ENCODE peak calls at places on chromosomes 5 and 9, in seven cellular contexts. One of them, this sample, is unnamed.

GRCh38 chr5:27472000-27472763 is 433.8 kb upstream of the CDH9 start:
- DNase-seq in heart left ventricle: no peak
- DNase-seq in fibroblast of lung: peak
- DNase-seq in CD4-positive, alpha-beta T cell: no peak
- DNase-seq in mucosa of descending colon: no peak
- DNase-seq in BE2C: peak
- DNase-seq in brain microvascular endothelial cell: peak
- DNase-seq in this sample: no peak

GRCh38 chr5:52783226-52783959 is 4.3 kb upstream of the ITGA1 start:
- DNase-seq in fibroblast of lung: peak
- DNase-seq in mucosa of descending colon: no peak
- DNase-seq in brain microvascular endothelial cell: no peak
- DNase-seq in heart left ventricle: no peak
- DNase-seq in BE2C: peak
- DNase-seq in CD4-positive, alpha-beta T cell: no peak
- DNase-seq in this sample: no peak

GRCh38 chr9:116193636-116194035 is 40.0 kb downstream of the PAPPA start:
- DNase-seq in CD4-positive, alpha-beta T cell: no peak
- DNase-seq in brain microvascular endothelial cell: peak
- DNase-seq in fibroblast of lung: peak
- DNase-seq in heart left ventricle: no peak
- DNase-seq in mucosa of descending colon: no peak
- DNase-seq in BE2C: no peak
- DNase-seq in this sample: peak

GRCh38 chr9:69019808-69020207 is 5.9 kb upstream of the PRKACG start:
- DNase-seq in heart left ventricle: no peak
- DNase-seq in CD4-positive, alpha-beta T cell: no peak
- DNase-seq in brain microvascular endothelial cell: no peak
- DNase-seq in mucosa of descending colon: no peak
- DNase-seq in fibroblast of lung: no peak
- DNase-seq in BE2C: no peak
- DNase-seq in this sample: no peak

GRCh38 chr5:140631831-140632365 is 1.1 kb downstream of the CD14 start:
- DNase-seq in heart left ventricle: peak
- DNase-seq in BE2C: no peak
- DNase-seq in fibroblast of lung: no peak
- DNase-seq in brain microvascular endothelial cell: no peak
- DNase-seq in CD4-positive, alpha-beta T cell: peak
- DNase-seq in mucosa of descending colon: no peak
- DNase-seq in this sample: no peak

GRCh38 chr9:124815601-124816000 is 37.7 kb upstream of the WDR38 start:
- DNase-seq in CD4-positive, alpha-beta T cell: no peak
- DNase-seq in mucosa of descending colon: peak
- DNase-seq in fibroblast of lung: no peak
- DNase-seq in heart left ventricle: peak
- DNase-seq in BE2C: no peak
- DNase-seq in brain microvascular endothelial cell: no peak
- DNase-seq in this sample: no peak

GRCh38 chr5:87653242-87653641 is 240.5 kb upstream of the CCNH start:
- DNase-seq in brain microvascular endothelial cell: no peak
- DNase-seq in heart left ventricle: no peak
- DNase-seq in BE2C: no peak
- DNase-seq in mucosa of descending colon: no peak
- DNase-seq in CD4-positive, alpha-beta T cell: no peak
- DNase-seq in fibroblast of lung: no peak
- DNase-seq in this sample: no peak

GRCh38 chr5:95884511-95884910 is 62.0 kb upstream of the GLRX start:
- DNase-seq in mucosa of descending colon: no peak
- DNase-seq in heart left ventricle: no peak
- DNase-seq in fibroblast of lung: no peak
- DNase-seq in BE2C: no peak
- DNase-seq in brain microvascular endothelial cell: no peak
- DNase-seq in CD4-positive, alpha-beta T cell: no peak
- DNase-seq in this sample: no peak

GRCh38 chr5:118042076-118042475 is 946.3 kb downstream of the DTWD2 start:
- DNase-seq in heart left ventricle: no peak
- DNase-seq in brain microvascular endothelial cell: no peak
- DNase-seq in mucosa of descending colon: no peak
- DNase-seq in BE2C: no peak
- DNase-seq in fibroblast of lung: no peak
- DNase-seq in CD4-positive, alpha-beta T cell: no peak
- DNase-seq in this sample: no peak

GRCh38 chr5:116534988-116535387 is 39.6 kb downstream of the SEMA6A start:
- DNase-seq in heart left ventricle: no peak
- DNase-seq in mucosa of descending colon: no peak
- DNase-seq in CD4-positive, alpha-beta T cell: no peak
- DNase-seq in brain microvascular endothelial cell: no peak
- DNase-seq in fibroblast of lung: no peak
- DNase-seq in BE2C: no peak
- DNase-seq in this sample: no peak

GRCh38 chr5:166505086-166505485 is 1786.4 kb upstream of the WWC1 start:
- DNase-seq in BE2C: no peak
- DNase-seq in brain microvascular endothelial cell: no peak
- DNase-seq in CD4-positive, alpha-beta T cell: no peak
- DNase-seq in mucosa of descending colon: no peak
- DNase-seq in heart left ventricle: no peak
- DNase-seq in fibroblast of lung: no peak
- DNase-seq in this sample: no peak

GRCh38 chr9:131781069-131781468 is 41.2 kb upstream of the RAPGEF1 start:
- DNase-seq in mucosa of descending colon: no peak
- DNase-seq in fibroblast of lung: peak
- DNase-seq in brain microvascular endothelial cell: no peak
- DNase-seq in heart left ventricle: no peak
- DNase-seq in CD4-positive, alpha-beta T cell: no peak
- DNase-seq in BE2C: no peak
- DNase-seq in this sample: no peak

GRCh38 chr5:38752622-38753021 is 93.2 kb upstream of the OSMR start:
- DNase-seq in fibroblast of lung: no peak
- DNase-seq in BE2C: no peak
- DNase-seq in mucosa of descending colon: no peak
- DNase-seq in heart left ventricle: no peak
- DNase-seq in brain microvascular endothelial cell: no peak
- DNase-seq in CD4-positive, alpha-beta T cell: no peak
- DNase-seq in this sample: no peak

GRCh38 chr9:1575939-1576338 is 439.2 kb upstream of the SMARCA2 start:
- DNase-seq in brain microvascular endothelial cell: no peak
- DNase-seq in BE2C: no peak
- DNase-seq in CD4-positive, alpha-beta T cell: no peak
- DNase-seq in mucosa of descending colon: no peak
- DNase-seq in heart left ventricle: no peak
- DNase-seq in fibroblast of lung: no peak
- DNase-seq in this sample: no peak

GRCh38 chr5:150556859-150557506 is 49.1 kb downstream of the NDST1 start:
- DNase-seq in fibroblast of lung: no peak
- DNase-seq in CD4-positive, alpha-beta T cell: no peak
- DNase-seq in mucosa of descending colon: no peak
- DNase-seq in brain microvascular endothelial cell: no peak
- DNase-seq in heart left ventricle: no peak
- DNase-seq in BE2C: no peak
- DNase-seq in this sample: no peak

GRCh38 chr5:65076251-65076869 is 307.6 kb downstream of the CWC27 start:
- DNase-seq in heart left ventricle: no peak
- DNase-seq in fibroblast of lung: peak
- DNase-seq in mucosa of descending colon: no peak
- DNase-seq in CD4-positive, alpha-beta T cell: no peak
- DNase-seq in BE2C: peak
- DNase-seq in brain microvascular endothelial cell: peak
- DNase-seq in this sample: peak

GRCh38 chr9:37914701-37915358 is 10.9 kb upstream of the SLC25A51 start:
- DNase-seq in heart left ventricle: no peak
- DNase-seq in CD4-positive, alpha-beta T cell: no peak
- DNase-seq in fibroblast of lung: no peak
- DNase-seq in BE2C: no peak
- DNase-seq in mucosa of descending colon: no peak
- DNase-seq in brain microvascular endothelial cell: no peak
- DNase-seq in this sample: no peak

GRCh38 chr5:94613583-94613982 is 4.8 kb downstream of the KIAA0825 start:
- DNase-seq in CD4-positive, alpha-beta T cell: no peak
- DNase-seq in BE2C: peak
- DNase-seq in mucosa of descending colon: no peak
- DNase-seq in fibroblast of lung: peak
- DNase-seq in heart left ventricle: no peak
- DNase-seq in brain microvascular endothelial cell: peak
- DNase-seq in this sample: no peak

GRCh38 chr5:163165277-163165676 is 272.1 kb upstream of the CCNG1 start:
- DNase-seq in mucosa of descending colon: no peak
- DNase-seq in fibroblast of lung: no peak
- DNase-seq in brain microvascular endothelial cell: no peak
- DNase-seq in BE2C: peak
- DNase-seq in heart left ventricle: no peak
- DNase-seq in CD4-positive, alpha-beta T cell: no peak
- DNase-seq in this sample: no peak

GRCh38 chr9:38036359-38037084 is 32.5 kb downstream of the SHB start:
- DNase-seq in CD4-positive, alpha-beta T cell: no peak
- DNase-seq in BE2C: no peak
- DNase-seq in heart left ventricle: peak
- DNase-seq in mucosa of descending colon: no peak
- DNase-seq in brain microvascular endothelial cell: peak
- DNase-seq in fibroblast of lung: peak
- DNase-seq in this sample: no peak

GRCh38 chr5:9587135-9587534 is 41.3 kb upstream of the SEMA5A start:
- DNase-seq in brain microvascular endothelial cell: no peak
- DNase-seq in mucosa of descending colon: no peak
- DNase-seq in fibroblast of lung: no peak
- DNase-seq in BE2C: no peak
- DNase-seq in CD4-positive, alpha-beta T cell: no peak
- DNase-seq in heart left ventricle: no peak
- DNase-seq in this sample: no peak

GRCh38 chr9:124855944-124856773 is 2.9 kb downstream of the WDR38 start:
- DNase-seq in fibroblast of lung: peak
- DNase-seq in mucosa of descending colon: no peak
- DNase-seq in BE2C: peak
- DNase-seq in heart left ventricle: no peak
- DNase-seq in brain microvascular endothelial cell: no peak
- DNase-seq in CD4-positive, alpha-beta T cell: no peak
- DNase-seq in this sample: no peak

GRCh38 chr9:77981907-77982306 is 49.7 kb downstream of the GNAQ start:
- DNase-seq in CD4-positive, alpha-beta T cell: no peak
- DNase-seq in heart left ventricle: no peak
- DNase-seq in BE2C: no peak
- DNase-seq in mucosa of descending colon: no peak
- DNase-seq in fibroblast of lung: no peak
- DNase-seq in brain microvascular endothelial cell: no peak
- DNase-seq in this sample: no peak

DNA sequence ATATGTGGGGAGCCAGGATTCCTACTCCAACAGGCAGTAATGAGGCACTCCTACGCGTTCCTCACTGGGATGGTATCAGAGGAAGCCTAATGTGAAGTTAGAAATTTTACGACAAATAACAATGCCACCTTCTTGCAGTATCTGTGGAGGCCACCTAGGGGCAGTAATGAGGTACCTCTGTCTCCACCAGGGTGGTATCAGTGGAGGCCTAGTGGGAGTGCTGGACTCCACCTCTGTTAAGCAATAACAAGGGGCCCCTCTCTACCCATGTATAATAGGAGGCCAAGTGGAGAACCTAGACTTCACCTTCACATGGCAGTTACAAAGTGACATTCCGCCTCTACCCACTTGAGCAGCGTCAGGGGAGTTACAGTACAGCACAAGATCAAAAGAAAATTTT is 147.9 kb downstream of the PLPPR1 start:
- DNase-seq in fibroblast of lung: no peak
- DNase-seq in brain microvascular endothelial cell: no peak
- DNase-seq in heart left ventricle: no peak
- DNase-seq in mucosa of descending colon: no peak
- DNase-seq in BE2C: peak
- DNase-seq in CD4-positive, alpha-beta T cell: no peak
- DNase-seq in this sample: no peak
- TF ChIP-seq CTCF in fibroblast of lung: no peak
- TF ChIP-seq CTCF in brain microvascular endothelial cell: no peak
- TF ChIP-seq CTCF in heart left ventricle: no peak
- TF ChIP-seq CTCF in mucosa of descending colon: no peak
- TF ChIP-seq CTCF in BE2C: peak
- TF ChIP-seq CTCF in CD4-positive, alpha-beta T cell: no peak
- TF ChIP-seq CTCF in this sample: no peak

GRCh38 chr5:143648696-143649095 is 163.3 kb upstream of the HMHB1 start:
- DNase-seq in heart left ventricle: no peak
- DNase-seq in fibroblast of lung: no peak
- DNase-seq in brain microvascular endothelial cell: no peak
- DNase-seq in CD4-positive, alpha-beta T cell: no peak
- DNase-seq in mucosa of descending colon: no peak
- DNase-seq in BE2C: no peak
- DNase-seq in this sample: no peak
- TF ChIP-seq CTCF in heart left ventricle: no peak
- TF ChIP-seq CTCF in fibroblast of lung: no peak
- TF ChIP-seq CTCF in brain microvascular endothelial cell: peak
- TF ChIP-seq CTCF in CD4-positive, alpha-beta T cell: no peak
- TF ChIP-seq CTCF in mucosa of descending colon: no peak
- TF ChIP-seq CTCF in BE2C: peak
- TF ChIP-seq CTCF in this sample: no peak

GRCh38 chr5:165161204-165161603 is 1655.8 kb downstream of the MAT2B start:
- DNase-seq in fibroblast of lung: no peak
- DNase-seq in mucosa of descending colon: no peak
- DNase-seq in brain microvascular endothelial cell: no peak
- DNase-seq in BE2C: peak
- DNase-seq in CD4-positive, alpha-beta T cell: no peak
- DNase-seq in heart left ventricle: no peak
- DNase-seq in this sample: no peak
- TF ChIP-seq CTCF in fibroblast of lung: no peak
- TF ChIP-seq CTCF in mucosa of descending colon: no peak
- TF ChIP-seq CTCF in brain microvascular endothelial cell: peak
- TF ChIP-seq CTCF in BE2C: peak
- TF ChIP-seq CTCF in CD4-positive, alpha-beta T cell: no peak
- TF ChIP-seq CTCF in heart left ventricle: no peak
- TF ChIP-seq CTCF in this sample: no peak

GRCh38 chr9:87088621-87089020 is 141.3 kb upstream of the GAS1 start:
- DNase-seq in fibroblast of lung: no peak
- DNase-seq in mucosa of descending colon: no peak
- DNase-seq in heart left ventricle: no peak
- DNase-seq in BE2C: no peak
- DNase-seq in CD4-positive, alpha-beta T cell: no peak
- DNase-seq in brain microvascular endothelial cell: no peak
- DNase-seq in this sample: no peak

GRCh38 chr9:87086536-87086935 is 139.2 kb upstream of the GAS1 start:
- DNase-seq in brain microvascular endothelial cell: no peak
- DNase-seq in mucosa of descending colon: no peak
- DNase-seq in CD4-positive, alpha-beta T cell: no peak
- DNase-seq in BE2C: no peak
- DNase-seq in fibroblast of lung: no peak
- DNase-seq in heart left ventricle: no peak
- DNase-seq in this sample: no peak

GRCh38 chr9:87087197-87087596 is 139.9 kb upstream of the GAS1 start:
- DNase-seq in mucosa of descending colon: no peak
- DNase-seq in brain microvascular endothelial cell: no peak
- DNase-seq in fibroblast of lung: no peak
- DNase-seq in heart left ventricle: no peak
- DNase-seq in CD4-positive, alpha-beta T cell: no peak
- DNase-seq in BE2C: no peak
- DNase-seq in this sample: no peak

GRCh38 chr9:87088192-87088591 is 140.9 kb upstream of the GAS1 start:
- DNase-seq in heart left ventricle: no peak
- DNase-seq in CD4-positive, alpha-beta T cell: no peak
- DNase-seq in BE2C: no peak
- DNase-seq in mucosa of descending colon: no peak
- DNase-seq in brain microvascular endothelial cell: no peak
- DNase-seq in fibroblast of lung: no peak
- DNase-seq in this sample: no peak

DNA sequence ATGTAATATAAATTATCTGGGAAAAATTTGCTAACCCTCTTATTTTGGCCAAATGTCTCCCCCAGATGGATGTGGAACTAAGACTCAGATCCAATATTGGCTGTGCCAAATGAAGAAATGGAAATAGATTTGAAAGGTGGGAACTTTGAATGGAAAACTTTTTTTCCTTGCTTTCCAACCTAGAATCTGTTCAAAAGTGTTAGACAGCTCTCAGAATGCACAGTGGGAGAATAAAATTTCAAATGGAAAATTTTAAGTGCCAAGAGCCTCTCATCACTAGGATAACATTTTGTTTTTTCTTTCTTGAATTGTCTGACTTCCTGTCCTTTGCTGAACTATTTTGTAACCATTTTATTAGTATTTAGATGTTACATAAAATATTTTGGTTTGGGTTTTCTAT is 142.7 kb upstream of the GAS1 start:
- DNase-seq in CD4-positive, alpha-beta T cell: no peak
- DNase-seq in fibroblast of lung: no peak
- DNase-seq in mucosa of descending colon: no peak
- DNase-seq in brain microvascular endothelial cell: no peak
- DNase-seq in BE2C: no peak
- DNase-seq in heart left ventricle: no peak
- DNase-seq in this sample: no peak
- TF ChIP-seq CTCF in CD4-positive, alpha-beta T cell: no peak
- TF ChIP-seq CTCF in fibroblast of lung: no peak
- TF ChIP-seq CTCF in mucosa of descending colon: no peak
- TF ChIP-seq CTCF in brain microvascular endothelial cell: no peak
- TF ChIP-seq CTCF in BE2C: no peak
- TF ChIP-seq CTCF in heart left ventricle: no peak
- TF ChIP-seq CTCF in this sample: no peak

This sample was measured in AG04449.